ENCODE peak calls at places on chromosome 13, in four cellular contexts. One of them, this sample, is unnamed.
A peak's percentile ranks its signal among the peaks of the same experiment; 100 is the strongest.

GRCh38 chr13:83780201-83780600 is 102.1 kb downstream of the SLITRK1 start:
- DNase-seq in heart right ventricle: no peak
- DNase-seq in colonic mucosa: no peak
- DNase-seq in trophoblast cell: no peak
- DNase-seq in this sample: no peak

GRCh38 chr13:37303610-37304009 is 198.1 kb upstream of the CSNK1A1L start:
- DNase-seq in colonic mucosa: no peak
- DNase-seq in heart right ventricle: no peak
- DNase-seq in trophoblast cell: no peak
- DNase-seq in this sample: no peak

GRCh38 chr13:114024603-114025431 is 50.9 kb upstream of the C13orf46 start:
- DNase-seq in colonic mucosa: no peak
- DNase-seq in trophoblast cell: no peak
- DNase-seq in heart right ventricle: no peak
- DNase-seq in this sample: no peak

GRCh38 chr13:70723732-70724131 is 615.5 kb upstream of the KLHL1 start:
- DNase-seq in trophoblast cell: no peak
- DNase-seq in heart right ventricle: no peak
- DNase-seq in colonic mucosa: no peak
- DNase-seq in this sample: no peak

GRCh38 chr13:44578064-44578394 is 1.9 kb upstream of the TSC22D1 start:
- DNase-seq in trophoblast cell: peak; percentile 21
- DNase-seq in colonic mucosa: no peak
- DNase-seq in heart right ventricle: no peak
- DNase-seq in this sample: no peak

GRCh38 chr13:100818706-100819105 is 144.1 kb upstream of the TMTC4 start:
- DNase-seq in trophoblast cell: peak; percentile 25
- DNase-seq in colonic mucosa: no peak
- DNase-seq in heart right ventricle: no peak
- DNase-seq in this sample: peak; percentile 75

GRCh38 chr13:52348983-52349780 is 56.8 kb downstream of the THSD1 start:
- DNase-seq in colonic mucosa: peak; percentile 22
- DNase-seq in trophoblast cell: peak; percentile 24
- DNase-seq in heart right ventricle: no peak
- DNase-seq in this sample: no peak

GRCh38 chr13:26133286-26133685 is 81.5 kb upstream of the SHISA2 start:
- DNase-seq in trophoblast cell: no peak
- DNase-seq in colonic mucosa: no peak
- DNase-seq in heart right ventricle: no peak
- DNase-seq in this sample: no peak

GRCh38 chr13:24541127-24541475 is 28.5 kb upstream of the PARP4 start:
- DNase-seq in colonic mucosa: no peak
- DNase-seq in trophoblast cell: no peak
- DNase-seq in heart right ventricle: no peak
- DNase-seq in this sample: no peak

GRCh38 chr13:35814573-35814972 is 316.6 kb downstream of the DCLK1 start:
- DNase-seq in colonic mucosa: no peak
- DNase-seq in heart right ventricle: no peak
- DNase-seq in trophoblast cell: no peak
- DNase-seq in this sample: no peak

GRCh38 chr13:28268800-28269223 is 130.5 kb downstream of the PAN3 start:
- DNase-seq in trophoblast cell: no peak
- DNase-seq in colonic mucosa: no peak
- DNase-seq in heart right ventricle: no peak
- DNase-seq in this sample: no peak

GRCh38 chr13:28031220-28031903 is 42.9 kb upstream of the URAD start:
- DNase-seq in colonic mucosa: no peak
- DNase-seq in heart right ventricle: peak; percentile 28
- DNase-seq in trophoblast cell: no peak
- DNase-seq in this sample: peak; percentile 67

GRCh38 chr13:35179494-35179893 is 237.4 kb downstream of the NBEA start:
- DNase-seq in colonic mucosa: no peak
- DNase-seq in heart right ventricle: no peak
- DNase-seq in trophoblast cell: no peak
- DNase-seq in this sample: no peak

GRCh38 chr13:42997381-42997780 is 5.3 kb upstream of the EPSTI1 start:
- DNase-seq in trophoblast cell: no peak
- DNase-seq in colonic mucosa: no peak
- DNase-seq in heart right ventricle: no peak
- DNase-seq in this sample: no peak

GRCh38 chr13:112183544-112184145 is 116.7 kb downstream of the SOX1 start:
- DNase-seq in heart right ventricle: no peak
- DNase-seq in colonic mucosa: no peak
- DNase-seq in trophoblast cell: no peak
- DNase-seq in this sample: peak; percentile 35

GRCh38 chr13:43021926-43022670 is 1.3 kb upstream of the DNAJC15 start:
- DNase-seq in colonic mucosa: no peak
- DNase-seq in trophoblast cell: peak; percentile 71
- DNase-seq in heart right ventricle: no peak
- DNase-seq in this sample: no peak

GRCh38 chr13:32134241-32134801 is 102.7 kb downstream of the FRY start:
- DNase-seq in heart right ventricle: no peak
- DNase-seq in colonic mucosa: no peak
- DNase-seq in trophoblast cell: no peak
- DNase-seq in this sample: no peak

GRCh38 chr13:86757236-86757978 is 913.8 kb upstream of the SLITRK5 start:
- DNase-seq in heart right ventricle: no peak
- DNase-seq in colonic mucosa: no peak
- DNase-seq in trophoblast cell: no peak
- DNase-seq in this sample: no peak

GRCh38 chr13:44894001-44894770 is 95.1 kb downstream of the NUFIP1 start:
- DNase-seq in heart right ventricle: no peak
- DNase-seq in trophoblast cell: peak; percentile 85
- DNase-seq in colonic mucosa: no peak
- DNase-seq in this sample: no peak

GRCh38 chr13:30829145-30829544 is 76.9 kb upstream of the MEDAG start:
- DNase-seq in heart right ventricle: no peak
- DNase-seq in colonic mucosa: no peak
- DNase-seq in trophoblast cell: peak; percentile 20
- DNase-seq in this sample: no peak

GRCh38 chr13:108495686-108496363 is 133.6 kb upstream of the MYO16 start:
- DNase-seq in colonic mucosa: no peak
- DNase-seq in heart right ventricle: no peak
- DNase-seq in trophoblast cell: no peak
- DNase-seq in this sample: no peak

GRCh38 chr13:103473081-103473480 is 406.9 kb upstream of the SLC10A2 start:
- DNase-seq in trophoblast cell: no peak
- DNase-seq in colonic mucosa: no peak
- DNase-seq in heart right ventricle: no peak
- DNase-seq in this sample: no peak

GRCh38 chr13:103466761-103467160 is 400.5 kb upstream of the SLC10A2 start:
- DNase-seq in trophoblast cell: no peak
- DNase-seq in colonic mucosa: no peak
- DNase-seq in heart right ventricle: no peak
- DNase-seq in this sample: no peak

GRCh38 chr13:103471896-103472295 is 405.7 kb upstream of the SLC10A2 start:
- DNase-seq in colonic mucosa: no peak
- DNase-seq in trophoblast cell: peak; percentile 90
- DNase-seq in heart right ventricle: no peak
- DNase-seq in this sample: no peak

GRCh38 chr13:103469771-103470170 is 403.6 kb upstream of the SLC10A2 start:
- DNase-seq in trophoblast cell: peak; percentile 3
- DNase-seq in colonic mucosa: no peak
- DNase-seq in heart right ventricle: no peak
- DNase-seq in this sample: no peak
- H3K4me1 ChIP-seq in trophoblast cell: peaks cover 4% of the 10 kb centered on the region
- H3K4me1 ChIP-seq in colonic mucosa: no peaks in the 10 kb centered on the region
- H3K4me1 ChIP-seq in heart right ventricle: no peaks in the 10 kb centered on the region
- H3K4me1 ChIP-seq in this sample: no peaks in the 10 kb centered on the region

GRCh38 chr13:33541962-33542308 is 256.4 kb upstream of the STARD13 start:
- DNase-seq in trophoblast cell: no peak
- DNase-seq in colonic mucosa: no peak
- DNase-seq in heart right ventricle: no peak
- DNase-seq in this sample: no peak

GRCh38 chr13:33531484-33531883 is 245.9 kb upstream of the STARD13 start:
- DNase-seq in colonic mucosa: no peak
- DNase-seq in heart right ventricle: no peak
- DNase-seq in trophoblast cell: no peak
- DNase-seq in this sample: no peak

GRCh38 chr13:33542309-33543088 is 256.9 kb upstream of the STARD13 start:
- DNase-seq in colonic mucosa: peak; percentile 98
- DNase-seq in trophoblast cell: peak; percentile 99
- DNase-seq in heart right ventricle: peak; percentile 98
- DNase-seq in this sample: peak; percentile 99

GRCh38 chr13:33537691-33538090 is 252.1 kb upstream of the STARD13 start:
- DNase-seq in heart right ventricle: no peak
- DNase-seq in colonic mucosa: no peak
- DNase-seq in trophoblast cell: no peak
- DNase-seq in this sample: no peak

GRCh38 chr13:33536639-33537425 is 251.3 kb upstream of the STARD13 start:
- DNase-seq in heart right ventricle: no peak
- DNase-seq in trophoblast cell: no peak
- DNase-seq in colonic mucosa: no peak
- DNase-seq in this sample: no peak
- H3K4me1 ChIP-seq in heart right ventricle: peaks cover 7% of the 10 kb centered on the region
- H3K4me1 ChIP-seq in trophoblast cell: no peaks in the 10 kb centered on the region
- H3K4me1 ChIP-seq in colonic mucosa: no peaks in the 10 kb centered on the region
- H3K4me1 ChIP-seq in this sample: peaks cover 52% of the 10 kb centered on the region

GRCh38 chr13:40996433-40997095 is 22.6 kb downstream of the ELF1 start:
- DNase-seq in colonic mucosa: no peak
- DNase-seq in trophoblast cell: no peak
- DNase-seq in heart right ventricle: no peak
- DNase-seq in this sample: no peak
- H3K4me1 ChIP-seq in colonic mucosa: peaks cover 14% of the 10 kb centered on the region
- H3K4me1 ChIP-seq in trophoblast cell: peaks cover 17% of the 10 kb centered on the region
- H3K4me1 ChIP-seq in heart right ventricle: peaks cover 9% of the 10 kb centered on the region
- H3K4me1 ChIP-seq in this sample: peaks cover 33% of the 10 kb centered on the region

DNA sequence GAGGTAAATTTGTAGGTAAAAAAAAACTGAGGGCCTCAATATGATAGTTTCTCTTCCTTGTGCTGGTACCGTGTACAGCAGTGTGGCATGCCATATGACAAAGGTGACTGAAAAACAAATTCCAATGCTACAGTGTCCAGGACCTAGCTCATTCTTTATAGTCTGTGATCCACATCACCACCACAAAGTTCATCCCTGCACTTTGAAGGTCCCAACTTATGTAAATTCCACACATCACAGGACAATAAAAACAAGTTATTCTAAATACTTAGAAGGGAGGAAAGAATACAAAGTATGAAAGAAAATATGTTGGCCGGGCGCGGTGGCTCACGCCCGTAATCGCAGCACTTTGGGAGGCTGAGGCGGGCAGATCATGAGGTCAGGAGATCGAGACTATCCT is 314.6 kb upstream of the SGCG start:
- DNase-seq in trophoblast cell: peak; percentile 67
- DNase-seq in heart right ventricle: no peak
- DNase-seq in colonic mucosa: no peak
- DNase-seq in this sample: no peak
- H3K4me1 ChIP-seq in trophoblast cell: no peaks in the 10 kb centered on the region
- H3K4me1 ChIP-seq in heart right ventricle: no peaks in the 10 kb centered on the region
- H3K4me1 ChIP-seq in colonic mucosa: no peaks in the 10 kb centered on the region
- H3K4me1 ChIP-seq in this sample: no peaks in the 10 kb centered on the region

GRCh38 chr13:50552424-50552966 is 291.0 kb downstream of the DLEU7 start:
- DNase-seq in colonic mucosa: no peak
- DNase-seq in trophoblast cell: no peak
- DNase-seq in heart right ventricle: no peak
- DNase-seq in this sample: no peak
- H3K4me1 ChIP-seq in colonic mucosa: no peaks in the 10 kb centered on the region
- H3K4me1 ChIP-seq in trophoblast cell: no peaks in the 10 kb centered on the region
- H3K4me1 ChIP-seq in heart right ventricle: no peaks in the 10 kb centered on the region
- H3K4me1 ChIP-seq in this sample: no peaks in the 10 kb centered on the region

DNA sequence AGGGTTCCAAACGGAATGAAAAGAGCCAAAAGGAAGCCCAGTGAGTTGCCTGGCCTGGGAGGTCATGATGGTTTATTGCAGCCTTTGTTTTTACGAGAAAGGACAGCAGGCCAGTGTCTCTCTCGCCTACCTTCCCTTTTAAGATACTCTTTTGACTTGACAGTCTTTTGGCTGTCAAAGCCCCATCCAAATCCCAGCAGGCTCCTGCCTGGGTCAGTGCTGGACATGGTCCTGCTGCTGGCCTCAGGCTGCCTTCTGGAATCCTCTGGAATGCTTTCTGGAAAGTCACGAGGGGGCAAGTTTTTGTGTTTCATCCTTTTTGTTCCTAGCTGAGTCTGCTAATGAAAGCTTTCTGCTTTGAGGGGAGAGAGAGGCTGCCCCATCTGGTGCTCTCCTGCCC is 444.8 kb downstream of the OLFM4 start:
- DNase-seq in colonic mucosa: no peak
- DNase-seq in trophoblast cell: no peak
- DNase-seq in heart right ventricle: no peak
- DNase-seq in this sample: no peak
- H3K4me1 ChIP-seq in colonic mucosa: no peaks in the 10 kb centered on the region
- H3K4me1 ChIP-seq in trophoblast cell: no peaks in the 10 kb centered on the region
- H3K4me1 ChIP-seq in heart right ventricle: no peaks in the 10 kb centered on the region
- H3K4me1 ChIP-seq in this sample: no peaks in the 10 kb centered on the region

DNA sequence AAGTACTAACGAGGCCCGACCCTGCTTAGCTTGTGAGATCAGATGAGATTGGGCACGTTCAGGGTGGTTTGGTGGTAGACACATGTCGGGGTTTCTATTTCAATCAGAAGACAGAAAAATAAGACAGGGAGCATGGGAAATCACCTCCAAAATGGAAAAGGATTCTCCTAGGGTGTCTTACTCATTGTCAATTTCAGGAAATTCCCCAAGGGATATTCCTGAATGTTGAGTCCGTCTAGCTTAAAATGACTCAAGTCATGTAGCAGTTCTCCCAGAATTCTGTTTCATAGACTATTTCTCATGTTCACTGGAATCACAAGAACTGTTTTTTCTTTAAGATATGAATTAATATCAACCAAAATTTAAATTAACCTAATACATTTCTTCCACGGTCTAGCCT is 380.1 kb downstream of the EFNB2 start:
- DNase-seq in colonic mucosa: no peak
- DNase-seq in trophoblast cell: no peak
- DNase-seq in heart right ventricle: no peak
- DNase-seq in this sample: no peak
- H3K4me1 ChIP-seq in colonic mucosa: peaks cover 7% of the 10 kb centered on the region
- H3K4me1 ChIP-seq in trophoblast cell: peaks cover 11% of the 10 kb centered on the region
- H3K4me1 ChIP-seq in heart right ventricle: no peaks in the 10 kb centered on the region
- H3K4me1 ChIP-seq in this sample: no peaks in the 10 kb centered on the region

This sample was measured in sigmoid colon.